ENCODE peak calls at places on chromosomes 11 and 22, in ten cellular contexts. S, N, G, M, P, X, Q, Y, H and R are unnamed samples.

GRCh38 chr11:35927730-35928129 is 16.1 kb upstream of the LDLRAD3 start:
- DNase-seq in S (peak), N (peak), G (peak), M (no peak), P (peak), X (no peak), Q (peak), Y (peak), H (no peak), R (no peak)

GRCh38 chr11:116096596-116096995 is 592.4 kb upstream of the CADM1 start:
- DNase-seq in S (no peak), N (no peak), G (peak), M (no peak), P (no peak), X (no peak), Q (no peak), Y (no peak), H (no peak), R (no peak)

GRCh38 chr11:102807921-102808320 is 10.0 kb upstream of the MMP1 start:
- DNase-seq in S (peak), N (peak), G (no peak), M (no peak), P (peak), X (no peak), Q (peak), Y (no peak), H (no peak), R (no peak)

GRCh38 chr11:24965780-24966179 is 468.9 kb downstream of the LUZP2 start:
- DNase-seq in S (no peak), N (peak), G (no peak), M (no peak), P (no peak), X (no peak), Q (peak), Y (no peak), H (no peak), R (no peak)

GRCh38 chr11:3382613-3383275 is 3.8 kb upstream of the ZNF195 start:
- DNase-seq in S (no peak), N (no peak), G (no peak), M (no peak), P (no peak), X (no peak), Q (no peak), Y (no peak), H (no peak), R (no peak)

GRCh38 chr11:111829185-111829968 is 42.0 kb downstream of the ALG9 start:
- DNase-seq in S (no peak), N (no peak), G (no peak), M (no peak), P (no peak), X (no peak), Q (no peak), Y (no peak), H (peak), R (no peak)

GRCh38 chr11:135036488-135037297 is 624.7 kb upstream of the B3GAT1 start:
- DNase-seq in S (no peak), N (no peak), G (no peak), M (no peak), P (no peak), X (no peak), Q (no peak), Y (no peak), H (no peak), R (no peak)

GRCh38 chr22:22929381-22930221 is 42.0 kb downstream of the IGLL5 start:
- DNase-seq in S (no peak), N (no peak), G (no peak), M (no peak), P (no peak), X (no peak), Q (no peak), Y (no peak), H (peak), R (no peak)

GRCh38 chr11:72741849-72742521 is 10.2 kb downstream of the ARAP1 start:
- DNase-seq in S (no peak), N (peak), G (no peak), M (no peak), P (no peak), X (no peak), Q (peak), Y (no peak), H (no peak), R (no peak)

GRCh38 chr22:19110064-19110458 is 12.2 kb downstream of the DGCR2 start:
- DNase-seq in S (no peak), N (no peak), G (no peak), M (no peak), P (no peak), X (no peak), Q (no peak), Y (no peak), H (no peak), R (no peak)

GRCh38 chr11:114285599-114285998 is 10.6 kb upstream of the NNMT start:
- DNase-seq in S (no peak), N (no peak), G (no peak), M (no peak), P (no peak), X (no peak), Q (peak), Y (no peak), H (no peak), R (no peak)

GRCh38 chr11:117912497-117912896 is 16.7 kb downstream of the TMPRSS13 start:
- DNase-seq in S (no peak), N (no peak), G (no peak), M (no peak), P (no peak), X (no peak), Q (no peak), Y (no peak), H (no peak), R (no peak)

GRCh38 chr22:46099740-46100139 is 50.6 kb upstream of the PPARA start:
- DNase-seq in S (no peak), N (no peak), G (no peak), M (no peak), P (no peak), X (no peak), Q (no peak), Y (no peak), H (no peak), R (no peak)

GRCh38 chr11:125071408-125071807 is 8.3 kb downstream of the SLC37A2 start:
- DNase-seq in S (no peak), N (no peak), G (no peak), M (no peak), P (no peak), X (no peak), Q (no peak), Y (no peak), H (peak), R (no peak)

GRCh38 chr22:21762712-21763581 is 27.4 kb upstream of the YPEL1 start:
- DNase-seq in S (no peak), N (peak), G (no peak), M (no peak), P (no peak), X (no peak), Q (peak), Y (no peak), H (peak), R (no peak)

GRCh38 chr11:77596626-77597025 is 6.9 kb downstream of the AQP11 start:
- DNase-seq in S (peak), N (peak), G (no peak), M (no peak), P (no peak), X (no peak), Q (peak), Y (no peak), H (no peak), R (no peak)

GRCh38 chr11:130145975-130146776 is 13.4 kb upstream of the ST14 start:
- DNase-seq in S (no peak), N (peak), G (no peak), M (no peak), P (peak), X (no peak), Q (peak), Y (no peak), H (no peak), R (no peak)

GRCh38 chr22:24994070-24994763 is 41.7 kb downstream of the KIAA1671 start:
- DNase-seq in S (no peak), N (no peak), G (no peak), M (no peak), P (peak), X (no peak), Q (peak), Y (no peak), H (no peak), R (no peak)

GRCh38 chr11:45928535-45929215 is 6.2 kb downstream of the LARGE2 start:
- DNase-seq in S (no peak), N (no peak), G (no peak), M (no peak), P (no peak), X (no peak), Q (peak), Y (no peak), H (peak), R (no peak)

GRCh38 chr22:30860176-30861105 is 108.1 kb downstream of the MORC2 start:
- DNase-seq in S (no peak), N (no peak), G (no peak), M (no peak), P (no peak), X (no peak), Q (no peak), Y (no peak), H (no peak), R (no peak)

GRCh38 chr11:125344846-125345705 is 151.0 kb downstream of the FEZ1 start:
- DNase-seq in S (no peak), N (no peak), G (peak), M (no peak), P (no peak), X (no peak), Q (no peak), Y (no peak), H (no peak), R (no peak)

GRCh38 chr22:50150161-50151129 is 20.1 kb upstream of the PANX2 start:
- DNase-seq in S (no peak), N (no peak), G (no peak), M (no peak), P (no peak), X (no peak), Q (peak), Y (no peak), H (no peak), R (no peak)

GRCh38 chr11:69703711-69704507 is at the start of gene FGF19:
- DNase-seq in S (no peak), N (no peak), G (no peak), M (no peak), P (peak), X (no peak), Q (no peak), Y (no peak), H (no peak), R (no peak)

GRCh38 chr11:86551286-86551685 is 121.1 kb downstream of the ME3 start:
- DNase-seq in S (peak), N (peak), G (peak), M (no peak), P (peak), X (no peak), Q (peak), Y (no peak), H (no peak), R (no peak)

GRCh38 chr22:26848244-26848920 is 191.0 kb downstream of the MIAT start:
- DNase-seq in S (peak), N (peak), G (no peak), M (no peak), P (peak), X (no peak), Q (no peak), Y (no peak), H (no peak), R (no peak)

GRCh38 chr11:17596711-17597110 is 49.7 kb downstream of the OTOG start:
- DNase-seq in S (no peak), N (no peak), G (peak), M (no peak), P (no peak), X (no peak), Q (no peak), Y (no peak), H (no peak), R (peak)

GRCh38 chr22:24707477-24707816 is 67.1 kb downstream of the PIWIL3 start:
- DNase-seq in S (no peak), N (no peak), G (no peak), M (no peak), P (no peak), X (no peak), Q (no peak), Y (no peak), H (no peak), R (no peak)

GRCh38 chr11:131254254-131254653 is 116.2 kb upstream of the NTM start:
- DNase-seq in S (no peak), N (no peak), G (no peak), M (no peak), P (no peak), X (no peak), Q (no peak), Y (no peak), H (no peak), R (no peak)
- TF ChIP-seq CTCF in S (no peak), N (no peak), G (no peak), M (no peak), P (no peak), X (no peak), Q (no peak), Y (no peak), H (no peak), R (no peak)

GRCh38 chr11:104876324-104876723 is 21.9 kb downstream of the CASP12 start:
- DNase-seq in S (no peak), N (no peak), G (no peak), M (no peak), P (no peak), X (no peak), Q (no peak), Y (no peak), H (no peak), R (no peak)
- TF ChIP-seq CTCF in S (no peak), N (no peak), G (no peak), M (no peak), P (no peak), X (no peak), Q (no peak), Y (no peak), H (no peak), R (no peak)

GRCh38 chr11:57643802-57644201 is 5.9 kb downstream of the YPEL4 start:
- DNase-seq in S (no peak), N (no peak), G (no peak), M (no peak), P (no peak), X (no peak), Q (no peak), Y (no peak), H (no peak), R (no peak)
- TF ChIP-seq CTCF in S (no peak), N (peak), G (no peak), M (no peak), P (no peak), X (no peak), Q (no peak), Y (no peak), H (no peak), R (no peak)

DNA sequence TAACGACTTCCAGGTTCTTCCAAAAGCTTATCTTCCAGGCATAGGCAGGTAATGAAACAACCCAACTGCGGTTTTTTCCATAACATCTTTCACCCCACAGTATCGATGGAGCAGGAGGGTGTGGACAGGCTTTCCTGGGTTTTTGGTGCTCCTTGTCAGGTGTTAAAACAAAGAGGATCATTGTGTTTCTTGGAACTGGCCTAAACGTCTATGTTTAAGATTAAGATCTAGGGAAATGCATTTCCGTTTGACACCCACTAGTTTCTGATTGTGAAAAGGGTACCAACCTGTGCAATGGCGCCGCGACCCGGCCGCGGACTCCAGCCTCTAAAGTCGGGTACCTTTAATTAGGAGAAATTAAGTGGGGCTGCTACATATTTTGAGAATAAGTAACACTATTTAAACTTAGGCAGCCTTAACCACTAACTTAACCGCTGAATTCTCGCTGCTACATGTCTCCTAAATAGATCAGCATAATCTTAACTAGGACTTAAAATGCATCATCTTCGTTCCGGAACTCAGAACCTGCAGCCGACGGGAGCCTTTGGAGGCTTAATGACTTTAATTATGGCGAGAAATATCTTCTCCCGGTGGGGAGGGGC is 31.5 kb downstream of the C22orf31 start:
- DNase-seq in S (no peak), N (peak), G (no peak), M (no peak), P (peak), X (no peak), Q (peak), Y (no peak), H (no peak), R (no peak)
- TF ChIP-seq CTCF in S (no peak), N (no peak), G (no peak), M (no peak), P (no peak), X (no peak), Q (peak), Y (no peak), H (no peak), R (no peak)

GRCh38 chr11:19326499-19326898 is 85.8 kb upstream of the E2F8 start:
- DNase-seq in S (no peak), N (peak), G (no peak), M (no peak), P (no peak), X (no peak), Q (peak), Y (no peak), H (no peak), R (no peak)
- TF ChIP-seq CTCF in S (peak), N (peak), G (no peak), M (no peak), P (no peak), X (no peak), Q (no peak), Y (no peak), H (no peak), R (peak)